ENCODE peak calls at places on chromosomes 2 and 18, in four cellular contexts. W, T, C and X are unnamed samples.

GRCh38 chr2:104444840-104445239 is 409.1 kb upstream of the POU3F3 start:
- DNase-seq in W (no peak), T (no peak), C (no peak), X (no peak)

GRCh38 chr18:60021556-60021955 is 121.8 kb downstream of the PMAIP1 start:
- DNase-seq in W (no peak), T (no peak), C (no peak), X (no peak)

GRCh38 chr2:193562031-193562430 is 1367.3 kb upstream of the TMEFF2 start:
- DNase-seq in W (no peak), T (no peak), C (no peak), X (no peak)

GRCh38 chr2:169910109-169910799 is 83.0 kb downstream of the UBR3 start:
- DNase-seq in W (no peak), T (no peak), C (no peak), X (no peak)

GRCh38 chr2:238597638-238598528 is 171.2 kb downstream of the ASB1 start:
- DNase-seq in W (no peak), T (no peak), C (no peak), X (peak; percentile 60)

GRCh38 chr2:128299628-128300027 is 19.0 kb downstream of the HS6ST1 start:
- DNase-seq in W (no peak), T (no peak), C (no peak), X (no peak)

GRCh38 chr2:95077521-95077807 is 44.1 kb downstream of the MRPS5 start:
- DNase-seq in W (no peak), T (no peak), C (no peak), X (no peak)

GRCh38 chr2:43082111-43082877 is 144.1 kb downstream of the ZFP36L2 start:
- DNase-seq in W (peak; percentile 94), T (peak; percentile 87), C (no peak), X (peak; percentile 46)

GRCh38 chr2:24448811-24449210 is 42.2 kb upstream of the NCOA1 start:
- DNase-seq in W (no peak), T (no peak), C (no peak), X (no peak)

GRCh38 chr2:20381457-20381856 is 30.8 kb upstream of the PUM2 start:
- DNase-seq in W (peak; percentile 51), T (no peak), C (no peak), X (no peak)

GRCh38 chr18:26252411-26252810 is 26.2 kb downstream of the TAF4B start:
- DNase-seq in W (no peak), T (no peak), C (no peak), X (no peak)

GRCh38 chr2:240965905-240966456 is 32.4 kb upstream of the SNED1 start:
- DNase-seq in W (no peak), T (peak; percentile 16), C (peak; percentile 44), X (peak; percentile 63)

GRCh38 chr2:160358051-160358450 is 135.6 kb downstream of the RBMS1 start:
- DNase-seq in W (peak; percentile 62), T (no peak), C (no peak), X (no peak)

GRCh38 chr18:13540783-13541182 is 185.6 kb downstream of the FAM210A start:
- DNase-seq in W (no peak), T (no peak), C (no peak), X (no peak)

GRCh38 chr18:79588636-79589481 is 90.7 kb upstream of the CTDP1 start:
- DNase-seq in W (peak; percentile 82), T (peak; percentile 89), C (peak; percentile 96), X (peak; percentile 98)

GRCh38 chr2:5035134-5035533 is 657.0 kb upstream of the SOX11 start:
- DNase-seq in W (no peak), T (no peak), C (no peak), X (no peak)

GRCh38 chr2:55419514-55420243 is at the start of gene CCDC88A:
- DNase-seq in W (peak; percentile 98), T (peak; percentile 98), C (peak; percentile 99), X (peak; percentile 98)

GRCh38 chr2:130338793-130339345 is 3.8 kb upstream of the IMP4 start:
- DNase-seq in W (no peak), T (no peak), C (no peak), X (no peak)

GRCh38 chr2:37349376-37349775 is 4.9 kb downstream of the QPCT start:
- DNase-seq in W (peak; percentile 65), T (no peak), C (no peak), X (no peak)

GRCh38 chr2:220353897-220354296 is 726.5 kb downstream of the SLC4A3 start:
- DNase-seq in W (peak; percentile 29), T (no peak), C (no peak), X (no peak)

GRCh38 chr2:215921884-215922283 is 91.5 kb downstream of the MREG start:
- DNase-seq in W (peak; percentile 81), T (peak; percentile 43), C (peak; percentile 63), X (no peak)

GRCh38 chr2:12844511-12844910 is 127.8 kb downstream of the TRIB2 start:
- DNase-seq in W (no peak), T (peak; percentile 75), C (no peak), X (no peak)

GRCh38 chr2:7053650-7054262 is 136.5 kb downstream of the RNF144A start:
- DNase-seq in W (no peak), T (no peak), C (no peak), X (no peak)

GRCh38 chr2:212145111-212145510 is 393.5 kb downstream of the ERBB4 start:
- DNase-seq in W (peak; percentile 74), T (no peak), C (no peak), X (no peak)

GRCh38 chr2:162839419-162839818 is 852 bp upstream of the KCNH7 start:
- DNase-seq in W (no peak), T (no peak), C (no peak), X (peak; percentile 41)

GRCh38 chr2:86396304-86396785 is 44.8 kb upstream of the KDM3A start:
- DNase-seq in W (no peak), T (peak; percentile 66), C (peak; percentile 56), X (no peak)

GRCh38 chr2:240997856-240998705 is at the start of gene SNED1:
- DNase-seq in W (peak; percentile 83), T (peak; percentile 91), C (peak; percentile 95), X (peak; percentile 95)

GRCh38 chr2:29134933-29135332 is 19.7 kb downstream of the CLIP4 start:
- DNase-seq in W (no peak), T (no peak), C (no peak), X (no peak)
- H3K36me3 ChIP-seq in W (peaks cover 8% of the 10 kb centered on the region), T (peaks cover 52% of the 10 kb centered on the region), C (no peaks in the 10 kb centered on the region), X (peaks cover 37% of the 10 kb centered on the region)

DNA sequence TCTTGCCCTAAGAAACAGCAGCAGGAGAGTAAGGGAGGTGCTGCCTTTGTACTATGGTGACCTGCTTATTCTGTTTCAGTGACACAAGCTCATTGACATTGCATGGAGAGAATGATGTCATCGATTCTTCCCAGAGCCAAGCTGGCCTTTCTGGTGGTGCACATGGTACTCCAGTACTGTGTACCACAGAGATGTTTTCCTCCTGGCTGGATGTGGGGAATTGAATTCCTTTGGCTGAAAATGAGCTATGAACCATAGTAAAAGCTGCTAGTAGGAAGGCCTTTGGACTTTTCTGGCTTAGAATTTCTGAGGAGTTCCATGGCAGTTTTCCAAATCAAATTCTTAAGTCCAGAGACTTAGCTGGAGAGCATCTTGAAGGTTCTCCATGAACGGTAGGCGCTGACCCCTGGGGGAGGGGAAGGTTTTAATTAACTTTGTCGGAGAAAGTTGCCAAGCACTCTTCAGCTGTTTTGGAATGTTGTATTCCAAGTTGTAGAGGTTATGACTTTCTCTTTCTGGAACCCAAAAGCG is 17.1 kb upstream of the B3GNT2 start:
- DNase-seq in W (no peak), T (peak; percentile 62), C (no peak), X (peak; percentile 40)
- H3K4me3 ChIP-seq in W (no peak overlapping the region), T (no peak overlapping the region), C (no peak overlapping the region), X (no peak overlapping the region)

DNA sequence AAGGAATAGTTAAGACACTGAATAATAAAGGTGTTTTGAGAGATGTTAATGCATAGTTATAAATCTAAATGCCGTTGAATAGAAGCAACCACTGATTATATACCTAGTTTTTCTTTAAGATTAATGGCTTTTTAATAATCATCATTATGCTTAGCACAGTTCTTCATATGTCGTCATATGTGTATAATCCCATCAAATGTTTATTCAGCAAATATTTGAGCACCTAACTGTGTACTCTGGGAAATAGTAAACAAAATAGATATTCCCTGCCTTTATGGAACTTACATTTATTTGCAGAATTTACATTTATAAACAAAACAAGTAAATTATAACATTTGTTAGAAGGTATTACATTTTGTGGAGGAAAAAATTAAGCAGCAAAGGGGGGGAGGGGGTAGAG is 9.8 kb downstream of the NUP35 start:
- DNase-seq in W (no peak), T (no peak), C (no peak), X (no peak)
- H3K36me3 ChIP-seq in W (no peaks in the 10 kb centered on the region), T (peaks cover 45% of the 10 kb centered on the region), C (no peaks in the 10 kb centered on the region), X (peaks cover 15% of the 10 kb centered on the region)

GRCh38 chr2:83017366-83018090 is 1441.6 kb downstream of the SUCLG1 start:
- DNase-seq in W (no peak), T (no peak), C (no peak), X (no peak)

GRCh38 chr2:83014462-83014861 is 1444.6 kb downstream of the SUCLG1 start:
- DNase-seq in W (no peak), T (no peak), C (no peak), X (no peak)

DNA sequence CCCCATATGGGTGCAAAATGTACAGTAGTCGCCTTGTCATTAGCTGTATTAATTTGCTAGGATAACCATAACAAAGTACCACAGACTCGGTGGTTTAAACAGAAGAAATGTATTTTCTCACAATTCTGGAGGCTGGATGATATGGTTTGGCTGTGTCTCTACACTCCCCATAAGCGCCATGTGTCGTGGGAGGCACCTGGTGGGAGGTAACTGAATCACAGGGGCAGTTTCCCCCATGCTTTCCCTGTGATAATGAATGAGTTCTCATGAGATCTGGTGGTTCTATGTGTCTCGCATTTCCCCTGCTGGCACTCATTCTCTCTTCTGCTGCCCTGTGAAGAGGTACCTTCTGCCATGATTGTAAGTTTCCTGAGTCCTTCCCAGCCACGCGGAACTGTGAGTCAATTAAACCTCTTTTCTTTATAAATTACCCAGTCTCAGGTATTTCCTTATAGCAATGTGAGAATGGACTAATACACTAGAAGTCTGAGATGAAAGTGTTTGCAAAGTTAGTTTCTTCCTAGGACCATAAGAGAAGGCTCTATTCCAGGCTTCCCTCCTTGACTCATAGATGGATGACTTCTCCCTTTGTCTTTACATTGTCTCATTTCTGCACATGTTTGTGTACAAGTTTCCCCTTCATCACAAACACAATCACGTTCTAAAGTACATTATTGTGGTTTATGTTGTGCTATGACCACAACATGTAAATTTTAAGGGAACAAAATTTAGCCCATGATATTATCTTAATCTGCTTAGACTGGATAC is 1442.6 kb downstream of the SUCLG1 start:
- DNase-seq in W (no peak), T (no peak), C (no peak), X (no peak)
- H3K4me3 ChIP-seq in W (no peak overlapping the region), T (no peak overlapping the region), C (no peak overlapping the region), X (no peak overlapping the region)